ENCODE peak calls at places on chromosomes 1 and 21, in nine cellular contexts. K, Z, T, A, V, S, P, X and J are unnamed samples.

GRCh38 chr1:204376919-204377799 is 17.4 kb upstream of the PLEKHA6 start:
- DNase-seq in S (no peak), A (no peak), X (no peak), Z (no peak), P (no peak), V (no peak), K (no peak), T (no peak), J (no peak)

GRCh38 chr21:44485254-44485793 is 30.0 kb downstream of the LRRC3 start:
- DNase-seq in T (peak), Z (no peak), X (no peak), K (no peak), A (peak), P (no peak), V (peak), S (peak), J (no peak)

GRCh38 chr1:215543806-215544205 is 23.3 kb upstream of the KCTD3 start:
- DNase-seq in T (no peak), P (no peak), S (no peak), A (no peak), V (no peak), K (no peak), X (no peak), Z (no peak), J (no peak)

GRCh38 chr1:68801440-68801839 is 304.6 kb upstream of the DEPDC1 start:
- DNase-seq in K (no peak), A (no peak), Z (no peak), T (no peak), V (no peak), S (no peak), X (no peak), P (no peak), J (no peak)

GRCh38 chr21:40143822-40144525 is 276.7 kb downstream of the PCP4 start:
- DNase-seq in V (peak), A (peak), T (peak), Z (no peak), K (peak), P (peak), S (peak), X (peak), J (no peak)

GRCh38 chr1:11880911-11881748 is 22.4 kb upstream of the NPPB start:
- DNase-seq in T (no peak), S (no peak), V (peak), K (no peak), P (no peak), A (no peak), X (no peak), Z (peak), J (peak)

GRCh38 chr1:30748699-30749401 is 8.7 kb downstream of the LAPTM5 start:
- DNase-seq in P (no peak), Z (no peak), S (peak), K (no peak), V (no peak), T (peak), X (no peak), A (no peak), J (no peak)

GRCh38 chr1:46039571-46040052 is 92.8 kb downstream of the PIK3R3 start:
- DNase-seq in Z (peak), K (peak), P (no peak), A (peak), T (no peak), S (no peak), X (no peak), V (no peak), J (peak)

GRCh38 chr1:199272690-199273089 is 633.9 kb downstream of the PTPRC start:
- DNase-seq in P (no peak), X (peak), K (no peak), T (no peak), V (no peak), S (no peak), A (peak), Z (peak), J (no peak)

GRCh38 chr1:42380617-42381423 is at the start of gene RIMKLA:
- DNase-seq in K (no peak), S (peak), T (no peak), P (peak), A (no peak), X (peak), Z (peak), V (peak), J (peak)

GRCh38 chr1:2212167-2212541 is 16.0 kb upstream of the SKI start:
- DNase-seq in X (no peak), S (no peak), A (no peak), P (no peak), T (no peak), K (no peak), V (no peak), Z (no peak), J (no peak)

GRCh38 chr1:6581561-6582305 is 1.9 kb downstream of the ZBTB48 start:
- DNase-seq in S (no peak), X (no peak), V (no peak), P (no peak), T (no peak), K (peak), A (peak), Z (no peak), J (no peak)

GRCh38 chr1:196685506-196685905 is 33.7 kb downstream of the CFH start:
- DNase-seq in Z (no peak), X (no peak), P (no peak), V (no peak), A (no peak), S (no peak), T (no peak), K (no peak), J (no peak)

GRCh38 chr1:47325530-47325929 is 8.1 kb upstream of the CMPK1 start:
- DNase-seq in P (no peak), T (no peak), A (peak), X (no peak), K (peak), S (no peak), V (no peak), Z (no peak), J (no peak)

GRCh38 chr1:248696261-248696660 is 6.3 kb downstream of the OR14I1 start:
- DNase-seq in P (no peak), K (peak), Z (no peak), T (no peak), S (no peak), X (peak), V (no peak), A (peak), J (no peak)

GRCh38 chr1:247165674-247166073 is 6.1 kb downstream of the ZNF124 start:
- DNase-seq in V (no peak), K (no peak), Z (no peak), A (no peak), X (no peak), P (no peak), T (no peak), S (no peak), J (no peak)

GRCh38 chr1:163959622-163960021 is 599.4 kb upstream of the PBX1 start:
- DNase-seq in X (no peak), Z (no peak), P (no peak), S (no peak), A (no peak), V (no peak), K (no peak), T (no peak), J (no peak)

GRCh38 chr1:31335007-31335406 is 37.9 kb downstream of the FABP3 start:
- DNase-seq in V (no peak), T (no peak), A (peak), S (no peak), X (peak), K (peak), Z (no peak), P (no peak), J (no peak)

GRCh38 chr1:29686012-29686930 is 449.9 kb downstream of the PTPRU start:
- DNase-seq in P (no peak), X (peak), Z (no peak), S (no peak), T (no peak), A (no peak), K (no peak), V (no peak), J (peak)

GRCh38 chr1:228105996-228106799 is 2.9 kb downstream of the MRPL55 start:
- DNase-seq in X (no peak), P (no peak), K (no peak), Z (no peak), A (no peak), T (no peak), S (no peak), V (no peak), J (no peak)

GRCh38 chr1:241356519-241357365 is at the start of gene RGS7:
- DNase-seq in Z (no peak), A (peak), S (no peak), P (no peak), X (peak), T (no peak), V (peak), K (no peak), J (peak)

GRCh38 chr1:93658188-93658587 is 23.4 kb downstream of the BCAR3 start:
- DNase-seq in T (no peak), P (no peak), X (no peak), A (no peak), Z (no peak), V (no peak), S (no peak), K (no peak), J (no peak)

GRCh38 chr1:59026472-59026948 is 242.7 kb upstream of the JUN start:
- DNase-seq in S (no peak), X (peak), V (no peak), K (no peak), A (peak), Z (no peak), T (no peak), P (no peak), J (no peak)

GRCh38 chr1:107141491-107142369 is 891 bp downstream of the NTNG1 start:
- DNase-seq in X (peak), S (peak), P (no peak), A (peak), T (no peak), K (peak), V (no peak), Z (no peak), J (no peak)

GRCh38 chr1:1538989-1539309 is 1.5 kb downstream of the TMEM240 start:
- DNase-seq in X (no peak), V (no peak), S (no peak), P (no peak), A (no peak), Z (no peak), K (no peak), T (no peak), J (no peak)

GRCh38 chr1:18278953-18279712 is 171.5 kb downstream of the IGSF21 start:
- DNase-seq in T (no peak), X (no peak), Z (no peak), A (no peak), P (no peak), V (no peak), S (no peak), K (no peak), J (no peak)

GRCh38 chr1:34950428-34950827 is 21.0 kb upstream of the DLGAP3 start:
- DNase-seq in V (no peak), K (no peak), S (no peak), P (no peak), T (no peak), A (no peak), X (no peak), Z (no peak), J (no peak)

GRCh38 chr1:52454111-52454510 is 49.7 kb downstream of the PRPF38A start:
- DNase-seq in P (no peak), Z (no peak), T (no peak), K (no peak), S (no peak), X (no peak), A (no peak), V (no peak), J (no peak)

GRCh38 chr1:201742476-201742875 is 86.5 kb upstream of the IPO9 start:
- DNase-seq in T (no peak), Z (no peak), V (no peak), P (no peak), K (no peak), X (peak), A (no peak), S (no peak), J (no peak)

GRCh38 chr21:29413683-29414082 is 115.0 kb downstream of the BACH1 start:
- DNase-seq in K (no peak), X (no peak), V (no peak), A (no peak), Z (no peak), S (no peak), P (no peak), T (no peak), J (no peak)

GRCh38 chr1:54331091-54331772 is 75.0 kb downstream of the SSBP3 start:
- DNase-seq in A (no peak), Z (no peak), K (no peak), T (no peak), X (no peak), S (no peak), V (no peak), P (no peak), J (no peak)

GRCh38 chr1:41847011-41847410 is 71.7 kb downstream of the HIVEP3 start:
- DNase-seq in K (no peak), Z (no peak), V (no peak), A (no peak), P (no peak), T (no peak), X (no peak), S (no peak), J (no peak)

GRCh38 chr1:201468501-201468843 is 516 bp downstream of the PHLDA3 start:
- DNase-seq in X (peak), P (no peak), Z (peak), K (no peak), A (no peak), T (no peak), V (peak), S (no peak), J (no peak)

GRCh38 chr1:62175568-62176179 is 19.0 kb upstream of the L1TD1 start:
- DNase-seq in X (peak), A (peak), K (peak), T (peak), P (no peak), V (peak), Z (no peak), S (no peak), J (no peak)

GRCh38 chr1:95309031-95309459 is 75.0 kb downstream of the RWDD3 start:
- DNase-seq in V (peak), K (peak), S (no peak), A (no peak), Z (no peak), P (no peak), T (no peak), X (peak), J (no peak)

GRCh38 chr1:35715568-35716002 is 3.1 kb downstream of the C1orf216 start:
- DNase-seq in A (peak), S (peak), P (peak), V (peak), X (peak), K (peak), Z (peak), T (peak), J (peak)

GRCh38 chr1:171127481-171127880 is 36.8 kb downstream of the FMO3 start:
- DNase-seq in A (no peak), Z (no peak), P (no peak), V (no peak), S (no peak), K (no peak), X (peak), T (no peak), J (no peak)

GRCh38 chr1:53073899-53074311 is 11.9 kb downstream of the PODN start:
- DNase-seq in T (no peak), P (no peak), X (no peak), K (no peak), S (no peak), V (peak), A (no peak), Z (peak), J (peak)